ENCODE peak calls at places on chromosome 20, in nine cellular contexts. One of them, this sample, is unnamed.

GRCh38 chr20:20604907-20605306 is 107.5 kb downstream of the RALGAPA2 start:
- DNase-seq in body of pancreas: no peak
- DNase-seq in kidney epithelial cell: no peak
- DNase-seq in activated CD8-positive, alpha-beta T cell treated with anti-CD3 and anti-CD28 coated beads for 36 hours: no peak
- DNase-seq in transverse colon: no peak
- DNase-seq in OCI-LY7: no peak
- DNase-seq in fibroblast of pulmonary artery: no peak
- DNase-seq in endothelial cell: no peak
- DNase-seq in natural killer cell: no peak
- DNase-seq in this sample: no peak

GRCh38 chr20:17612287-17612974 is 42.6 kb downstream of the DSTN start:
- DNase-seq in fibroblast of pulmonary artery: peak; percentile 81
- DNase-seq in OCI-LY7: no peak
- DNase-seq in transverse colon: peak; percentile 43
- DNase-seq in endothelial cell: no peak
- DNase-seq in kidney epithelial cell: no peak
- DNase-seq in activated CD8-positive, alpha-beta T cell treated with anti-CD3 and anti-CD28 coated beads for 36 hours: peak; percentile 82
- DNase-seq in natural killer cell: peak; percentile 67
- DNase-seq in body of pancreas: no peak
- DNase-seq in this sample: peak; percentile 15

GRCh38 chr20:46683939-46684750 is 5.1 kb downstream of the TP53RK start:
- DNase-seq in body of pancreas: peak; percentile 73
- DNase-seq in kidney epithelial cell: peak; percentile 25
- DNase-seq in activated CD8-positive, alpha-beta T cell treated with anti-CD3 and anti-CD28 coated beads for 36 hours: no peak
- DNase-seq in OCI-LY7: no peak
- DNase-seq in transverse colon: no peak
- DNase-seq in natural killer cell: no peak
- DNase-seq in fibroblast of pulmonary artery: peak; percentile 72
- DNase-seq in endothelial cell: peak; percentile 19
- DNase-seq in this sample: peak; percentile 60

GRCh38 chr20:2521369-2522305 is 12.9 kb upstream of the ZNF343 start:
- DNase-seq in endothelial cell: peak; percentile 63
- DNase-seq in body of pancreas: peak; percentile 22
- DNase-seq in fibroblast of pulmonary artery: peak; percentile 61
- DNase-seq in transverse colon: peak; percentile 41
- DNase-seq in activated CD8-positive, alpha-beta T cell treated with anti-CD3 and anti-CD28 coated beads for 36 hours: peak; percentile 75
- DNase-seq in OCI-LY7: peak; percentile 58
- DNase-seq in natural killer cell: no peak
- DNase-seq in kidney epithelial cell: no peak
- DNase-seq in this sample: peak; percentile 81

GRCh38 chr20:62953167-62953838 is 794 bp downstream of the SLC17A9 start:
- DNase-seq in transverse colon: no peak
- DNase-seq in body of pancreas: no peak
- DNase-seq in fibroblast of pulmonary artery: no peak
- DNase-seq in endothelial cell: no peak
- DNase-seq in kidney epithelial cell: no peak
- DNase-seq in activated CD8-positive, alpha-beta T cell treated with anti-CD3 and anti-CD28 coated beads for 36 hours: no peak
- DNase-seq in OCI-LY7: no peak
- DNase-seq in natural killer cell: no peak
- DNase-seq in this sample: peak; percentile 14

GRCh38 chr20:50514750-50515149 is 4.6 kb downstream of the PTPN1 start:
- DNase-seq in fibroblast of pulmonary artery: no peak
- DNase-seq in transverse colon: no peak
- DNase-seq in natural killer cell: no peak
- DNase-seq in OCI-LY7: no peak
- DNase-seq in kidney epithelial cell: no peak
- DNase-seq in body of pancreas: no peak
- DNase-seq in activated CD8-positive, alpha-beta T cell treated with anti-CD3 and anti-CD28 coated beads for 36 hours: peak; percentile 32
- DNase-seq in endothelial cell: no peak
- DNase-seq in this sample: no peak

GRCh38 chr20:16714765-16715164 is 15.1 kb upstream of the SNRPB2 start:
- DNase-seq in endothelial cell: no peak
- DNase-seq in transverse colon: no peak
- DNase-seq in natural killer cell: no peak
- DNase-seq in activated CD8-positive, alpha-beta T cell treated with anti-CD3 and anti-CD28 coated beads for 36 hours: no peak
- DNase-seq in fibroblast of pulmonary artery: no peak
- DNase-seq in kidney epithelial cell: no peak
- DNase-seq in body of pancreas: no peak
- DNase-seq in OCI-LY7: no peak
- DNase-seq in this sample: peak; percentile 44

GRCh38 chr20:63864545-63864977 is 509 bp upstream of the TPD52L2 start:
- DNase-seq in fibroblast of pulmonary artery: no peak
- DNase-seq in OCI-LY7: no peak
- DNase-seq in kidney epithelial cell: no peak
- DNase-seq in natural killer cell: no peak
- DNase-seq in body of pancreas: no peak
- DNase-seq in endothelial cell: no peak
- DNase-seq in transverse colon: no peak
- DNase-seq in activated CD8-positive, alpha-beta T cell treated with anti-CD3 and anti-CD28 coated beads for 36 hours: no peak
- DNase-seq in this sample: no peak

GRCh38 chr20:41063442-41063841 is 34.8 kb downstream of the TOP1 start:
- DNase-seq in body of pancreas: no peak
- DNase-seq in activated CD8-positive, alpha-beta T cell treated with anti-CD3 and anti-CD28 coated beads for 36 hours: no peak
- DNase-seq in natural killer cell: no peak
- DNase-seq in kidney epithelial cell: no peak
- DNase-seq in fibroblast of pulmonary artery: no peak
- DNase-seq in endothelial cell: no peak
- DNase-seq in OCI-LY7: peak; percentile 26
- DNase-seq in transverse colon: no peak
- DNase-seq in this sample: no peak

GRCh38 chr20:5908981-5909380 is 41.4 kb downstream of the TRMT6 start:
- DNase-seq in OCI-LY7: no peak
- DNase-seq in activated CD8-positive, alpha-beta T cell treated with anti-CD3 and anti-CD28 coated beads for 36 hours: no peak
- DNase-seq in transverse colon: no peak
- DNase-seq in endothelial cell: no peak
- DNase-seq in body of pancreas: no peak
- DNase-seq in kidney epithelial cell: no peak
- DNase-seq in fibroblast of pulmonary artery: peak; percentile 25
- DNase-seq in natural killer cell: no peak
- DNase-seq in this sample: no peak

GRCh38 chr20:46688151-46689081 is 828 bp downstream of the TP53RK start:
- DNase-seq in endothelial cell: no peak
- DNase-seq in fibroblast of pulmonary artery: peak; percentile 60
- DNase-seq in activated CD8-positive, alpha-beta T cell treated with anti-CD3 and anti-CD28 coated beads for 36 hours: no peak
- DNase-seq in transverse colon: no peak
- DNase-seq in body of pancreas: no peak
- DNase-seq in kidney epithelial cell: no peak
- DNase-seq in OCI-LY7: peak; percentile 9
- DNase-seq in natural killer cell: no peak
- DNase-seq in this sample: no peak

GRCh38 chr20:3728354-3728753 is 4.1 kb upstream of the HSPA12B start:
- DNase-seq in fibroblast of pulmonary artery: no peak
- DNase-seq in OCI-LY7: no peak
- DNase-seq in kidney epithelial cell: no peak
- DNase-seq in transverse colon: no peak
- DNase-seq in body of pancreas: no peak
- DNase-seq in endothelial cell: no peak
- DNase-seq in activated CD8-positive, alpha-beta T cell treated with anti-CD3 and anti-CD28 coated beads for 36 hours: no peak
- DNase-seq in natural killer cell: no peak
- DNase-seq in this sample: no peak

GRCh38 chr20:24492031-24492607 is 22.7 kb downstream of the SYNDIG1 start:
- DNase-seq in activated CD8-positive, alpha-beta T cell treated with anti-CD3 and anti-CD28 coated beads for 36 hours: no peak
- DNase-seq in natural killer cell: no peak
- DNase-seq in fibroblast of pulmonary artery: no peak
- DNase-seq in endothelial cell: no peak
- DNase-seq in OCI-LY7: no peak
- DNase-seq in body of pancreas: no peak
- DNase-seq in transverse colon: no peak
- DNase-seq in kidney epithelial cell: no peak
- DNase-seq in this sample: no peak

GRCh38 chr20:24489631-24490260 is 20.3 kb downstream of the SYNDIG1 start:
- DNase-seq in natural killer cell: no peak
- DNase-seq in transverse colon: no peak
- DNase-seq in endothelial cell: no peak
- DNase-seq in fibroblast of pulmonary artery: no peak
- DNase-seq in body of pancreas: no peak
- DNase-seq in OCI-LY7: no peak
- DNase-seq in kidney epithelial cell: no peak
- DNase-seq in activated CD8-positive, alpha-beta T cell treated with anti-CD3 and anti-CD28 coated beads for 36 hours: no peak
- DNase-seq in this sample: no peak

GRCh38 chr20:24489193-24489592 is 19.8 kb downstream of the SYNDIG1 start:
- DNase-seq in endothelial cell: no peak
- DNase-seq in transverse colon: no peak
- DNase-seq in natural killer cell: no peak
- DNase-seq in fibroblast of pulmonary artery: no peak
- DNase-seq in kidney epithelial cell: no peak
- DNase-seq in activated CD8-positive, alpha-beta T cell treated with anti-CD3 and anti-CD28 coated beads for 36 hours: no peak
- DNase-seq in body of pancreas: no peak
- DNase-seq in OCI-LY7: no peak
- DNase-seq in this sample: no peak

GRCh38 chr20:24491043-24491756 is 21.8 kb downstream of the SYNDIG1 start:
- DNase-seq in activated CD8-positive, alpha-beta T cell treated with anti-CD3 and anti-CD28 coated beads for 36 hours: no peak
- DNase-seq in body of pancreas: no peak
- DNase-seq in fibroblast of pulmonary artery: no peak
- DNase-seq in OCI-LY7: no peak
- DNase-seq in transverse colon: no peak
- DNase-seq in endothelial cell: no peak
- DNase-seq in kidney epithelial cell: no peak
- DNase-seq in natural killer cell: no peak
- DNase-seq in this sample: no peak

GRCh38 chr20:24490598-24490997 is 21.2 kb downstream of the SYNDIG1 start:
- DNase-seq in endothelial cell: no peak
- DNase-seq in fibroblast of pulmonary artery: no peak
- DNase-seq in body of pancreas: no peak
- DNase-seq in kidney epithelial cell: no peak
- DNase-seq in OCI-LY7: no peak
- DNase-seq in transverse colon: no peak
- DNase-seq in natural killer cell: no peak
- DNase-seq in activated CD8-positive, alpha-beta T cell treated with anti-CD3 and anti-CD28 coated beads for 36 hours: no peak
- DNase-seq in this sample: no peak
- TF ChIP-seq CTCF in endothelial cell: no peak
- TF ChIP-seq CTCF in fibroblast of pulmonary artery: no peak
- TF ChIP-seq CTCF in body of pancreas: no peak
- TF ChIP-seq CTCF in kidney epithelial cell: no peak
- TF ChIP-seq CTCF in OCI-LY7: no peak
- TF ChIP-seq CTCF in transverse colon: no peak
- TF ChIP-seq CTCF in natural killer cell: no peak
- TF ChIP-seq CTCF in activated CD8-positive, alpha-beta T cell treated with anti-CD3 and anti-CD28 coated beads for 36 hours: no peak
- TF ChIP-seq CTCF in this sample: no peak

GRCh38 chr20:43022568-43022967 is 167.1 kb downstream of the PTPRT start:
- DNase-seq in body of pancreas: no peak
- DNase-seq in natural killer cell: no peak
- DNase-seq in kidney epithelial cell: no peak
- DNase-seq in fibroblast of pulmonary artery: no peak
- DNase-seq in endothelial cell: no peak
- DNase-seq in activated CD8-positive, alpha-beta T cell treated with anti-CD3 and anti-CD28 coated beads for 36 hours: no peak
- DNase-seq in OCI-LY7: no peak
- DNase-seq in transverse colon: no peak
- DNase-seq in this sample: no peak

GRCh38 chr20:43029161-43029560 is 160.5 kb downstream of the PTPRT start:
- DNase-seq in natural killer cell: no peak
- DNase-seq in OCI-LY7: no peak
- DNase-seq in activated CD8-positive, alpha-beta T cell treated with anti-CD3 and anti-CD28 coated beads for 36 hours: no peak
- DNase-seq in endothelial cell: no peak
- DNase-seq in transverse colon: no peak
- DNase-seq in fibroblast of pulmonary artery: no peak
- DNase-seq in kidney epithelial cell: no peak
- DNase-seq in body of pancreas: no peak
- DNase-seq in this sample: no peak

GRCh38 chr20:43023836-43024235 is 165.9 kb downstream of the PTPRT start:
- DNase-seq in natural killer cell: no peak
- DNase-seq in OCI-LY7: no peak
- DNase-seq in transverse colon: no peak
- DNase-seq in activated CD8-positive, alpha-beta T cell treated with anti-CD3 and anti-CD28 coated beads for 36 hours: no peak
- DNase-seq in endothelial cell: no peak
- DNase-seq in kidney epithelial cell: no peak
- DNase-seq in body of pancreas: no peak
- DNase-seq in fibroblast of pulmonary artery: no peak
- DNase-seq in this sample: no peak

GRCh38 chr20:43032459-43032858 is 157.2 kb downstream of the PTPRT start:
- DNase-seq in endothelial cell: no peak
- DNase-seq in transverse colon: no peak
- DNase-seq in OCI-LY7: no peak
- DNase-seq in kidney epithelial cell: no peak
- DNase-seq in fibroblast of pulmonary artery: no peak
- DNase-seq in activated CD8-positive, alpha-beta T cell treated with anti-CD3 and anti-CD28 coated beads for 36 hours: no peak
- DNase-seq in natural killer cell: no peak
- DNase-seq in body of pancreas: no peak
- DNase-seq in this sample: no peak

GRCh38 chr20:43028470-43028869 is 161.2 kb downstream of the PTPRT start:
- DNase-seq in transverse colon: no peak
- DNase-seq in fibroblast of pulmonary artery: no peak
- DNase-seq in natural killer cell: no peak
- DNase-seq in activated CD8-positive, alpha-beta T cell treated with anti-CD3 and anti-CD28 coated beads for 36 hours: no peak
- DNase-seq in kidney epithelial cell: no peak
- DNase-seq in endothelial cell: no peak
- DNase-seq in body of pancreas: no peak
- DNase-seq in OCI-LY7: no peak
- DNase-seq in this sample: no peak
- TF ChIP-seq CTCF in transverse colon: no peak
- TF ChIP-seq CTCF in fibroblast of pulmonary artery: no peak
- TF ChIP-seq CTCF in natural killer cell: no peak
- TF ChIP-seq CTCF in activated CD8-positive, alpha-beta T cell treated with anti-CD3 and anti-CD28 coated beads for 36 hours: no peak
- TF ChIP-seq CTCF in kidney epithelial cell: no peak
- TF ChIP-seq CTCF in endothelial cell: no peak
- TF ChIP-seq CTCF in body of pancreas: no peak
- TF ChIP-seq CTCF in OCI-LY7: no peak
- TF ChIP-seq CTCF in this sample: no peak

DNA sequence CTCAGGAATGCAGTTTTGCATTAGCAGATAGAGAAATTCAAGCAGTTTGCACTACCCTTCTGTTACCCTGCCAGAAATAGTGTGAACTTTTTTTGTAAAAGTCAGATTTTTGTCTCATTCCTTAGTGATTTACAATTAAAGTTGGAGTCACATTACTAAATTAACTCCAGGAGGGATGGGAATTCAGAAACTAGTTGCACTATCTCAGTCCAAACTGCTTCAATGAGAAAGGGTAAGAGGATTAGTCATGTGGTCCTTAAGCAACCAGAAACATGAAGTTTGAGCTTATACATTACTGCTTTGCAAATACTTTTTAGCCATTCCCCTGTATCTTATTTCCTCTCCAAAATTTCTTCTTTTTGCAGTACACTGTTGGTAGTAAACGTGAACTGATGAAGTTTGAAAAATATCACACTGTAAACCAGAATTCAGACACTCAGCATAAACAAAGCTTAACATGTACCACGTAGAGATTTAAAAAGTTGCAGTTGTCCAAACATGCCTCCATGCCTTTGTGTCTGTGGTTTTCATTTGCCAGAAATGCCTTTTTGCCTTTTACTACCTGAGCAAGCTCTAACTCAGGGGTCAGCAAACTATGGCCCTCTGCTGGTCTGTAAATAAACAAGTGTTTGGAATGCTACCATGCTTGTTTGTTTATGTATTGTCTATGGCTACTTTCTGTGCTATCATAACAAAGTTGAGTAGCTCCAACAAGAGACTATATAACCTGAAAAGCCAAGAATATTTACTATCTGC is 49.7 kb downstream of the TP53INP2 start:
- DNase-seq in kidney epithelial cell: no peak
- DNase-seq in fibroblast of pulmonary artery: no peak
- DNase-seq in natural killer cell: no peak
- DNase-seq in OCI-LY7: no peak
- DNase-seq in endothelial cell: no peak
- DNase-seq in transverse colon: no peak
- DNase-seq in body of pancreas: no peak
- DNase-seq in activated CD8-positive, alpha-beta T cell treated with anti-CD3 and anti-CD28 coated beads for 36 hours: no peak
- DNase-seq in this sample: no peak
- TF ChIP-seq CTCF in kidney epithelial cell: no peak
- TF ChIP-seq CTCF in fibroblast of pulmonary artery: no peak
- TF ChIP-seq CTCF in natural killer cell: no peak
- TF ChIP-seq CTCF in OCI-LY7: peak; percentile 23
- TF ChIP-seq CTCF in endothelial cell: no peak
- TF ChIP-seq CTCF in transverse colon: no peak
- TF ChIP-seq CTCF in body of pancreas: no peak
- TF ChIP-seq CTCF in activated CD8-positive, alpha-beta T cell treated with anti-CD3 and anti-CD28 coated beads for 36 hours: no peak
- TF ChIP-seq CTCF in this sample: no peak

GRCh38 chr20:31593221-31594001 is 11.7 kb upstream of the ID1 start:
- DNase-seq in transverse colon: peak; percentile 94
- DNase-seq in kidney epithelial cell: peak; percentile 90
- DNase-seq in OCI-LY7: no peak
- DNase-seq in natural killer cell: no peak
- DNase-seq in activated CD8-positive, alpha-beta T cell treated with anti-CD3 and anti-CD28 coated beads for 36 hours: peak; percentile 76
- DNase-seq in endothelial cell: no peak
- DNase-seq in body of pancreas: no peak
- DNase-seq in fibroblast of pulmonary artery: peak; percentile 79
- DNase-seq in this sample: no peak
- TF ChIP-seq CTCF in transverse colon: no peak
- TF ChIP-seq CTCF in kidney epithelial cell: peak; percentile 21
- TF ChIP-seq CTCF in OCI-LY7: peak; percentile 9
- TF ChIP-seq CTCF in natural killer cell: no peak
- TF ChIP-seq CTCF in activated CD8-positive, alpha-beta T cell treated with anti-CD3 and anti-CD28 coated beads for 36 hours: no peak
- TF ChIP-seq CTCF in endothelial cell: no peak
- TF ChIP-seq CTCF in body of pancreas: no peak
- TF ChIP-seq CTCF in fibroblast of pulmonary artery: no peak
- TF ChIP-seq CTCF in this sample: peak; percentile 1

This sample was measured in glutamatergic neuron.